ENCODE peak calls at places on chromosomes 2 and 18, in six cellular contexts. Q is GM23338, K is DND-41, J is skeletal muscle cell, D is H7, Z is fibroblast of pulmonary artery. F is an unnamed sample.
A peak's percentile ranks its signal among the peaks of the same experiment; 100 is the strongest.

GRCh38 chr2:205747827-205748386 is 65.6 kb downstream of the NRP2 start:
- DNase-seq in Q (no peak), K (no peak), J (no peak), D (peak; percentile 17), Z (no peak), F (no peak)

GRCh38 chr2:145156199-145156598 is 636.3 kb upstream of the ZEB2 start:
- DNase-seq in Q (no peak), K (no peak), J (no peak), D (no peak), Z (no peak), F (no peak)

GRCh38 chr2:18949871-18950597 is 360.7 kb upstream of the NT5C1B start:
- DNase-seq in Q (no peak), K (no peak), J (peak; percentile 60), D (no peak), Z (peak; percentile 88), F (no peak)

GRCh38 chr2:27901219-27901618 is 10.7 kb downstream of the BABAM2 start:
- DNase-seq in Q (no peak), K (no peak), J (no peak), D (no peak), Z (no peak), F (no peak)

GRCh38 chr2:45731146-45731545 is 79.7 kb downstream of the PRKCE start:
- DNase-seq in Q (no peak), K (no peak), J (no peak), D (no peak), Z (no peak), F (no peak)

GRCh38 chr2:19833978-19834377 is 67.8 kb downstream of the TTC32 start:
- DNase-seq in Q (no peak), K (no peak), J (no peak), D (no peak), Z (no peak), F (no peak)

GRCh38 chr2:131029812-131030211 is 63.4 kb downstream of the FAM168B start:
- DNase-seq in Q (no peak), K (no peak), J (no peak), D (no peak), Z (no peak), F (no peak)

GRCh38 chr18:39550701-39551100 is 1985.1 kb upstream of the CELF4 start:
- DNase-seq in Q (no peak), K (no peak), J (no peak), D (no peak), Z (no peak), F (no peak)

GRCh38 chr18:2411381-2411977 is 159.8 kb downstream of the METTL4 start:
- DNase-seq in Q (no peak), K (no peak), J (no peak), D (no peak), Z (peak; percentile 41), F (no peak)

GRCh38 chr18:56475250-56475649 is 163.1 kb downstream of the TXNL1 start:
- DNase-seq in Q (no peak), K (no peak), J (no peak), D (no peak), Z (peak; percentile 6), F (no peak)

GRCh38 chr18:12430137-12430990 is 22.6 kb downstream of the PRELID3A start:
- DNase-seq in Q (no peak), K (no peak), J (no peak), D (no peak), Z (no peak), F (no peak)

GRCh38 chr2:174611006-174611405 is 13.4 kb upstream of the WIPF1 start:
- DNase-seq in Q (no peak), K (no peak), J (no peak), D (no peak), Z (no peak), F (no peak)

GRCh38 chr2:120661551-120661950 is 74.1 kb upstream of the GLI2 start:
- DNase-seq in Q (peak; percentile 91), K (no peak), J (no peak), D (peak; percentile 89), Z (no peak), F (peak; percentile 94)

GRCh38 chr2:224734949-224735348 is 18.8 kb upstream of the CCDC195 start:
- DNase-seq in Q (no peak), K (no peak), J (no peak), D (no peak), Z (no peak), F (no peak)

GRCh38 chr18:3425450-3425849 is 24.5 kb upstream of the TGIF1 start:
- DNase-seq in Q (no peak), K (no peak), J (no peak), D (no peak), Z (no peak), F (no peak)

GRCh38 chr2:150465703-150466569 is 21.5 kb downstream of the RND3 start:
- DNase-seq in Q (no peak), K (no peak), J (no peak), D (no peak), Z (no peak), F (no peak)

GRCh38 chr18:31049189-31049588 is 6.6 kb upstream of the DSC3 start:
- DNase-seq in Q (no peak), K (no peak), J (no peak), D (no peak), Z (peak; percentile 33), F (no peak)

GRCh38 chr18:44852818-44853217 is 172.1 kb downstream of the SETBP1 start:
- DNase-seq in Q (no peak), K (no peak), J (no peak), D (no peak), Z (no peak), F (no peak)

GRCh38 chr2:143128681-143129580 is at the start of gene ARHGAP15:
- DNase-seq in Q (no peak), K (peak; percentile 88), J (no peak), D (no peak), Z (no peak), F (no peak)

GRCh38 chr2:111704246-111704645 is 179.7 kb downstream of the ANAPC1 start:
- DNase-seq in Q (no peak), K (peak; percentile 54), J (no peak), D (peak; percentile 10), Z (peak; percentile 36), F (peak; percentile 62)

GRCh38 chr2:290090-290722 is 2.3 kb upstream of the ALKAL2 start:
- DNase-seq in Q (peak; percentile 80), K (no peak), J (peak; percentile 28), D (peak; percentile 89), Z (peak; percentile 82), F (peak; percentile 92)

GRCh38 chr18:63149200-63149587 is 170.4 kb downstream of the BCL2 start:
- DNase-seq in Q (peak; percentile 17), K (no peak), J (no peak), D (no peak), Z (no peak), F (no peak)

GRCh38 chr2:100292022-100292580 is 30.2 kb downstream of the LONRF2 start:
- DNase-seq in Q (peak; percentile 29), K (peak; percentile 68), J (peak; percentile 54), D (peak; percentile 37), Z (peak; percentile 95), F (peak; percentile 73)

GRCh38 chr2:32810909-32811495 is 135.8 kb upstream of the LTBP1 start:
- DNase-seq in Q (no peak), K (no peak), J (no peak), D (no peak), Z (peak; percentile 26), F (no peak)

GRCh38 chr2:195343942-195344530 is 313.0 kb upstream of the SLC39A10 start:
- DNase-seq in Q (no peak), K (no peak), J (peak; percentile 16), D (no peak), Z (peak; percentile 14), F (no peak)

GRCh38 chr18:69071680-69072079 is 273.8 kb downstream of the CCDC102B start:
- DNase-seq in Q (no peak), K (no peak), J (no peak), D (no peak), Z (no peak), F (no peak)
- H3K4me3 ChIP-seq in Q (no peak overlapping the region), K (no peak overlapping the region), J (no peak overlapping the region), D (no peak overlapping the region), Z (no peak overlapping the region), F (no peak overlapping the region)

GRCh38 chr2:127702395-127703009 is 1.2 kb downstream of the SFT2D3 start:
- DNase-seq in Q (no peak), K (no peak), J (no peak), D (peak; percentile 39), Z (no peak), F (no peak)

GRCh38 chr2:127701193-127701650 is at the start of gene SFT2D3:
- DNase-seq in Q (peak; percentile 95), K (peak; percentile 93), J (peak; percentile 62), D (peak; percentile 95), Z (peak; percentile 92), F (peak; percentile 97)

GRCh38 chr2:127701651-127702394 is 526 bp downstream of the SFT2D3 start:
- DNase-seq in Q (peak; percentile 89), K (peak; percentile 83), J (no peak), D (peak; percentile 90), Z (peak; percentile 77), F (peak; percentile 92)

GRCh38 chr2:127704641-127705243 is 3.4 kb downstream of the SFT2D3 start:
- DNase-seq in Q (no peak), K (no peak), J (no peak), D (no peak), Z (no peak), F (no peak)

GRCh38 chr2:127703282-127703681 is 2.0 kb downstream of the SFT2D3 start:
- DNase-seq in Q (no peak), K (no peak), J (no peak), D (no peak), Z (no peak), F (no peak)
- H3K4me3 ChIP-seq in Q (peak overlapping the region; percentile 62), K (peak overlapping the region; percentile 65), J (no peak overlapping the region), D (no peak overlapping the region), Z (no peak overlapping the region), F (peak overlapping the region; percentile 86)

GRCh38 chr2:11368059-11368572 is 23.7 kb upstream of the ROCK2 start:
- DNase-seq in Q (no peak), K (no peak), J (no peak), D (no peak), Z (peak; percentile 53), F (no peak)
- H3K4me3 ChIP-seq in Q (no peak overlapping the region), K (no peak overlapping the region), J (no peak overlapping the region), D (no peak overlapping the region), Z (no peak overlapping the region), F (no peak overlapping the region)

DNA sequence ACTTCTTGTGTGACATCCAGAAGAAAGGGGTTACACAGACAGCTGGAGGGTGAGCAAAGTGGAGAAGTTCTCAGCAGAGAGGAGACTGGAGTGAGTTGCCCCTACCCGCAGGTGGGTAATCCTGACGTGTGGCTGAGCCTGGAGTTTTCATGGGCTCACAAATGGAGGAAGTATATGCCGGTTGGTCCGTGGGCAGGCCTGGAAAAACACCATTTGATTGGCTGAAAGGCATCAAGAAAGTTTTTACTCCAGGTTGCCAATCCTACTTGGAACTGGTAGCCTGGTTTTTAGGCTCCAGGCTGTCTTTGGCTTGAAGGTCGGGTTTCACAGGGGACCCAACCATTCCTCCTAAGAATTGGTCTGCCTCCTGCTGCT is 1177.4 kb upstream of the LRRTM1 start:
- DNase-seq in Q (peak; percentile 10), K (no peak), J (no peak), D (peak; percentile 6), Z (no peak), F (no peak)
- H3K4me3 ChIP-seq in Q (no peak overlapping the region), K (no peak overlapping the region), J (no peak overlapping the region), D (no peak overlapping the region), Z (no peak overlapping the region), F (no peak overlapping the region)

GRCh38 chr18:76529433-76529811 is 34.4 kb upstream of the ZNF516 start:
- DNase-seq in Q (no peak), K (no peak), J (no peak), D (peak; percentile 14), Z (no peak), F (no peak)
- H3K4me3 ChIP-seq in Q (no peak overlapping the region), K (no peak overlapping the region), J (peak overlapping the region; percentile 51), D (no peak overlapping the region), Z (peak overlapping the region; percentile 48), F (no peak overlapping the region)